ENCODE peak calls at places on chromosomes 11 and 22, in seven cellular contexts. One of them, this sample, is unnamed.

GRCh38 chr11:120142072-120142423 is 4.1 kb upstream of the TRIM29 start:
- DNase-seq in ovary: no peak
- DNase-seq in stomach: no peak
- DNase-seq in sigmoid colon: no peak
- DNase-seq in gastrocnemius medialis: no peak
- DNase-seq in endothelial cell of umbilical vein: no peak
- DNase-seq in tibial nerve: no peak
- DNase-seq in this sample: no peak

GRCh38 chr22:23598805-23599518 is 18.9 kb upstream of the IGLL1 start:
- DNase-seq in ovary: no peak
- DNase-seq in stomach: no peak
- DNase-seq in sigmoid colon: no peak
- DNase-seq in gastrocnemius medialis: no peak
- DNase-seq in endothelial cell of umbilical vein: no peak
- DNase-seq in tibial nerve: no peak
- DNase-seq in this sample: no peak

GRCh38 chr11:19979519-19979845 is 180.8 kb downstream of the DBX1 start:
- DNase-seq in ovary: no peak
- DNase-seq in stomach: no peak
- DNase-seq in sigmoid colon: no peak
- DNase-seq in gastrocnemius medialis: no peak
- DNase-seq in endothelial cell of umbilical vein: no peak
- DNase-seq in tibial nerve: no peak
- DNase-seq in this sample: no peak

GRCh38 chr22:36433318-36434231 is 45.8 kb upstream of the MYH9 start:
- DNase-seq in ovary: no peak
- DNase-seq in stomach: peak; percentile 88
- DNase-seq in sigmoid colon: no peak
- DNase-seq in gastrocnemius medialis: no peak
- DNase-seq in endothelial cell of umbilical vein: peak; percentile 33
- DNase-seq in tibial nerve: no peak
- DNase-seq in this sample: peak; percentile 22

GRCh38 chr22:28015676-28016601 is 96.9 kb upstream of the PITPNB start:
- DNase-seq in ovary: peak; percentile 25
- DNase-seq in stomach: no peak
- DNase-seq in sigmoid colon: peak; percentile 58
- DNase-seq in gastrocnemius medialis: no peak
- DNase-seq in endothelial cell of umbilical vein: no peak
- DNase-seq in tibial nerve: peak; percentile 4
- DNase-seq in this sample: no peak

GRCh38 chr11:114448749-114449484 is 9.7 kb downstream of the REXO2 start:
- DNase-seq in ovary: no peak
- DNase-seq in stomach: no peak
- DNase-seq in sigmoid colon: no peak
- DNase-seq in gastrocnemius medialis: no peak
- DNase-seq in endothelial cell of umbilical vein: no peak
- DNase-seq in tibial nerve: no peak
- DNase-seq in this sample: no peak

GRCh38 chr11:18669211-18669593 is 29.4 kb upstream of the TMEM86A start:
- DNase-seq in ovary: no peak
- DNase-seq in stomach: no peak
- DNase-seq in sigmoid colon: no peak
- DNase-seq in gastrocnemius medialis: no peak
- DNase-seq in endothelial cell of umbilical vein: no peak
- DNase-seq in tibial nerve: no peak
- DNase-seq in this sample: no peak

GRCh38 chr22:27873476-27873875 is 45.6 kb downstream of the PITPNB start:
- DNase-seq in ovary: no peak
- DNase-seq in stomach: no peak
- DNase-seq in sigmoid colon: no peak
- DNase-seq in gastrocnemius medialis: no peak
- DNase-seq in endothelial cell of umbilical vein: no peak
- DNase-seq in tibial nerve: no peak
- DNase-seq in this sample: no peak

GRCh38 chr22:46810856-46811786 is 48.7 kb downstream of the TBC1D22A start:
- DNase-seq in ovary: peak; percentile 23
- DNase-seq in stomach: peak; percentile 19
- DNase-seq in sigmoid colon: no peak
- DNase-seq in gastrocnemius medialis: no peak
- DNase-seq in endothelial cell of umbilical vein: no peak
- DNase-seq in tibial nerve: no peak
- DNase-seq in this sample: no peak

GRCh38 chr22:41619979-41620645 is 731 bp downstream of the DESI1 start:
- DNase-seq in ovary: peak; percentile 62
- DNase-seq in stomach: peak; percentile 51
- DNase-seq in sigmoid colon: peak; percentile 78
- DNase-seq in gastrocnemius medialis: peak; percentile 32
- DNase-seq in endothelial cell of umbilical vein: no peak
- DNase-seq in tibial nerve: no peak
- DNase-seq in this sample: peak; percentile 38

GRCh38 chr11:67312187-67313021 is 9.1 kb downstream of the SSH3 start:
- DNase-seq in ovary: no peak
- DNase-seq in stomach: peak; percentile 84
- DNase-seq in sigmoid colon: no peak
- DNase-seq in gastrocnemius medialis: no peak
- DNase-seq in endothelial cell of umbilical vein: no peak
- DNase-seq in tibial nerve: no peak
- DNase-seq in this sample: peak; percentile 96

GRCh38 chr11:46342237-46342636 is 5.0 kb upstream of the DGKZ start:
- DNase-seq in ovary: no peak
- DNase-seq in stomach: no peak
- DNase-seq in sigmoid colon: no peak
- DNase-seq in gastrocnemius medialis: no peak
- DNase-seq in endothelial cell of umbilical vein: peak; percentile 85
- DNase-seq in tibial nerve: no peak
- DNase-seq in this sample: no peak

GRCh38 chr11:125902927-125903752 is at the start of gene PUS3:
- DNase-seq in ovary: peak; percentile 93
- DNase-seq in stomach: peak; percentile 93
- DNase-seq in sigmoid colon: peak; percentile 94
- DNase-seq in gastrocnemius medialis: peak; percentile 74
- DNase-seq in endothelial cell of umbilical vein: peak; percentile 86
- DNase-seq in tibial nerve: peak; percentile 83
- DNase-seq in this sample: peak; percentile 84
- TF ChIP-seq POLR2A in ovary: peak; percentile 67
- TF ChIP-seq POLR2A in stomach: no peak
- TF ChIP-seq POLR2A in sigmoid colon: peak; percentile 17
- TF ChIP-seq POLR2A in gastrocnemius medialis: peak; percentile 27
- TF ChIP-seq POLR2A in endothelial cell of umbilical vein: peak; percentile 95
- TF ChIP-seq POLR2A in tibial nerve: peak; percentile 30
- TF ChIP-seq POLR2A in this sample: peak; percentile 26

GRCh38 chr11:6268811-6269210 is 9.2 kb downstream of the CCKBR start:
- DNase-seq in ovary: no peak
- DNase-seq in stomach: no peak
- DNase-seq in sigmoid colon: no peak
- DNase-seq in gastrocnemius medialis: no peak
- DNase-seq in endothelial cell of umbilical vein: no peak
- DNase-seq in tibial nerve: no peak
- DNase-seq in this sample: no peak
- H3K4me1 ChIP-seq in ovary: peaks cover 2% of the 10 kb centered on the region
- H3K4me1 ChIP-seq in stomach: no peaks in the 10 kb centered on the region
- H3K4me1 ChIP-seq in sigmoid colon: no peaks in the 10 kb centered on the region
- H3K4me1 ChIP-seq in gastrocnemius medialis: peaks cover 18% of the 10 kb centered on the region
- H3K4me1 ChIP-seq in endothelial cell of umbilical vein: no peaks in the 10 kb centered on the region
- H3K4me1 ChIP-seq in tibial nerve: no peaks in the 10 kb centered on the region
- H3K4me1 ChIP-seq in this sample: no peaks in the 10 kb centered on the region

GRCh38 chr11:71964641-71965040 is 34.1 kb upstream of the IL18BP start:
- DNase-seq in ovary: no peak
- DNase-seq in stomach: no peak
- DNase-seq in sigmoid colon: no peak
- DNase-seq in gastrocnemius medialis: no peak
- DNase-seq in endothelial cell of umbilical vein: no peak
- DNase-seq in tibial nerve: no peak
- DNase-seq in this sample: no peak
- H3K27me3 ChIP-seq in ovary: no peaks in the 10 kb centered on the region
- H3K27me3 ChIP-seq in stomach: no peaks in the 10 kb centered on the region
- H3K27me3 ChIP-seq in sigmoid colon: no peaks in the 10 kb centered on the region
- H3K27me3 ChIP-seq in gastrocnemius medialis: no peaks in the 10 kb centered on the region
- H3K27me3 ChIP-seq in endothelial cell of umbilical vein: no peaks in the 10 kb centered on the region
- H3K27me3 ChIP-seq in tibial nerve: no peaks in the 10 kb centered on the region
- H3K27me3 ChIP-seq in this sample: no peaks in the 10 kb centered on the region

GRCh38 chr11:64248578-64248977 is 1.8 kb upstream of the PPP1R14B start:
- DNase-seq in ovary: no peak
- DNase-seq in stomach: no peak
- DNase-seq in sigmoid colon: no peak
- DNase-seq in gastrocnemius medialis: no peak
- DNase-seq in endothelial cell of umbilical vein: no peak
- DNase-seq in tibial nerve: no peak
- DNase-seq in this sample: no peak
- TF ChIP-seq POLR2A in ovary: no peak
- TF ChIP-seq POLR2A in stomach: no peak
- TF ChIP-seq POLR2A in sigmoid colon: no peak
- TF ChIP-seq POLR2A in gastrocnemius medialis: no peak
- TF ChIP-seq POLR2A in endothelial cell of umbilical vein: no peak
- TF ChIP-seq POLR2A in tibial nerve: no peak
- TF ChIP-seq POLR2A in this sample: no peak

DNA sequence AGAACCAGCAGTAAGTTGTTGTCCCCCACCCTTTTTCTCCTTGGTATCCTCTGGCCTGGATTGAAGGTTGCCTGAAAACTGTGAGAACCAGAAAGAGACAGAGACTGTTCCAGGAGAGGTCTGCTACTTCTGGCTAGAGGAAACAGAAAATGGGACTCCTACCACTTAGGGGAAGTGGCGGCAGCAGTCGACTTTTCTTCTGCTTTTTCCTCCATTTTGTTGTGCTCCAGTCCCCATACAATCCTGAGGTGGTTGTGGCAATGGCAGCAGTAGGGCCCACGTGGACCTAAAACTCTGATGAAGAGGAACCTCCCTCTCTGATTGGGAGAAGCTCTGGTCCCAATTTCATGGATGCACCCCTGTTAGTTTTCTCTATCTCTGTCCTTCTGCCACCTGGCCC is 76.0 kb upstream of the SORL1 start:
- DNase-seq in ovary: no peak
- DNase-seq in stomach: no peak
- DNase-seq in sigmoid colon: no peak
- DNase-seq in gastrocnemius medialis: no peak
- DNase-seq in endothelial cell of umbilical vein: no peak
- DNase-seq in tibial nerve: no peak
- DNase-seq in this sample: no peak
- H3K4me1 ChIP-seq in ovary: no peaks in the 10 kb centered on the region
- H3K4me1 ChIP-seq in stomach: no peaks in the 10 kb centered on the region
- H3K4me1 ChIP-seq in sigmoid colon: peaks cover 6% of the 10 kb centered on the region
- H3K4me1 ChIP-seq in gastrocnemius medialis: no peaks in the 10 kb centered on the region
- H3K4me1 ChIP-seq in endothelial cell of umbilical vein: no peaks in the 10 kb centered on the region
- H3K4me1 ChIP-seq in tibial nerve: no peaks in the 10 kb centered on the region
- H3K4me1 ChIP-seq in this sample: no peaks in the 10 kb centered on the region

This sample was measured in prostate gland.